ENCODE peak calls at places on chromosome 5, in five cellular contexts. A is HCT116, U is GM12878, W is K562, R is HL-60. E is an unnamed sample.

GRCh38 chr5:94793816-94794198 is 175.3 kb downstream of the SLF1 start:
- DNase-seq in W (no peak), A (no peak), U (no peak), R (no peak), E (no peak)

GRCh38 chr5:80105698-80106439 is 70.7 kb downstream of the THBS4 start:
- DNase-seq in W (no peak), A (no peak), R (no peak), U (no peak), E (no peak)

GRCh38 chr5:148384389-148384756 is 615 bp downstream of the FBXO38 start:
- DNase-seq in R (no peak), W (peak), A (no peak), U (no peak), E (peak)

GRCh38 chr5:59596586-59597348 is 296.8 kb downstream of the PDE4D start:
- DNase-seq in R (no peak), U (no peak), W (no peak), A (no peak), E (no peak)

GRCh38 chr5:177447066-177447610 is 524 bp downstream of the PRR7 start:
- DNase-seq in R (peak), A (no peak), W (peak), U (no peak), E (peak)

GRCh38 chr5:122500245-122501086 is 188.4 kb downstream of the SNCAIP start:
- DNase-seq in A (peak), U (no peak), W (peak), R (no peak), E (peak)

GRCh38 chr5:160520609-160521391 is 99.1 kb downstream of the PTTG1 start:
- DNase-seq in A (no peak), W (no peak), U (no peak), R (no peak), E (no peak)

GRCh38 chr5:109347252-109347888 is 62.4 kb downstream of the PJA2 start:
- DNase-seq in U (no peak), W (no peak), R (no peak), A (no peak), E (no peak)

GRCh38 chr5:102800427-102800826 is 45.3 kb downstream of the PAM start:
- DNase-seq in U (no peak), W (no peak), A (no peak), R (no peak), E (no peak)

GRCh38 chr5:154303133-154303532 is 112.6 kb downstream of the GALNT10 start:
- DNase-seq in A (no peak), R (no peak), U (no peak), W (no peak), E (no peak)

GRCh38 chr5:154356256-154356655 is 89.5 kb upstream of the SAP30L start:
- DNase-seq in A (no peak), W (no peak), R (no peak), U (no peak), E (no peak)

GRCh38 chr5:111641533-111642230 is 115.3 kb downstream of the NREP start:
- DNase-seq in A (no peak), R (no peak), W (no peak), U (no peak), E (no peak)

GRCh38 chr5:170310187-170310586 is 12.6 kb upstream of the LCP2 start:
- DNase-seq in R (no peak), U (no peak), A (no peak), W (no peak), E (no peak)

GRCh38 chr5:170305646-170306025 is 8.1 kb upstream of the LCP2 start:
- DNase-seq in R (no peak), W (no peak), U (no peak), A (no peak), E (no peak)

GRCh38 chr5:170305016-170305645 is 7.6 kb upstream of the LCP2 start:
- DNase-seq in R (no peak), U (no peak), W (no peak), A (no peak), E (no peak)

GRCh38 chr5:170306381-170306790 is 8.8 kb upstream of the LCP2 start:
- DNase-seq in R (no peak), W (peak), U (no peak), A (no peak), E (no peak)

GRCh38 chr5:170307575-170308465 is 10.2 kb upstream of the LCP2 start:
- DNase-seq in R (peak), U (no peak), W (peak), A (no peak), E (no peak)
- H3K27ac ChIP-seq in R (peak), U (no peak), W (peak), A (no peak), E (no peak)

GRCh38 chr5:126120939-126121338 is 302.3 kb upstream of the GRAMD2B start:
- DNase-seq in W (no peak), A (no peak), U (no peak), R (no peak), E (no peak)
- TF ChIP-seq REST in W (no peak), A (no peak), U (no peak), R (no peak), E (no peak)

DNA sequence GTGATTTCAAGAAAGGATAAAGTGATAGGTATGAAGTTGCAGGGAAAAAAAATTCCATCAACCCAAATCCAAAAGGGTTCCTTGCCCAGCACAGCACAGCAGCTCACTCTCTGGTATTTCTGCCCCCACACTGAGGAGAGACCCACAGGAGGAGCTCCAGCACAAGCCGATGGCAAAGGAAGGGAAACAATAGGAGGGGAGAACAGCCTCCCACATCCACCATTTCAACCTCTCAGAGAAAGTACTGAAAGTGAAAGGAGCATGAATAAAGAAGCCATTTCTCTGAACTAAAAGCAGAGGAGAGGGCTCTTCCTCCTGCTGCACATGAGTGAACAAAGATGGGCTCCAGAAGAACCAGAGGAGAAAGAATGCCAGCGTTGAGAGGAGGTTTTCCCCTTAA is 54.9 kb upstream of the ZSWIM6 start:
- DNase-seq in A (no peak), W (no peak), U (no peak), R (no peak), E (peak)
- TF ChIP-seq CTCF in A (no peak), W (no peak), U (peak), R (no peak), E (peak)

GRCh38 chr5:143635888-143636287 is 176.1 kb upstream of the HMHB1 start:
- DNase-seq in R (no peak), W (no peak), U (no peak), A (no peak), E (no peak)
- H3K27ac ChIP-seq in R (no peak), W (no peak), U (no peak), A (no peak), E (no peak)

DNA sequence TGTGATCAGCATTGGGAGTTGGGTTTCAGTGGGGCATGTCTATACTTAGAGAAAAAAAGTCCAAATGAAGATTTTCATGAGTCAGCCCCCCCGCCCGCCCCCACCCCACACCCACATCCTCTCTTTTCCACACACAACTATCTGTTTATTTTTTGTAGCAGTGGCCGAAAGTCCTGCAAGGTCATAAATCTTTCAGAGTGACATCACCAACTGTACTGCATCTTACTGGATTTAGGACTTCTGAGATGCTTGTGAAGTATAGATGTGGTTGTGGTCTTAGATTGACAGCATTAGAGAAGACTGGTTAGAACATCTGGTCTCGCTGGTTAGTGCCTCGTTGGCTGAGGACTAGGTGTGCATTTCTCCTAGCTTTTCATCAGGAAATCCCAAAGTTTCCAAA is 7.3 kb upstream of the ROPN1L start:
- DNase-seq in R (no peak), A (no peak), W (peak), U (no peak), E (no peak)
- TF ChIP-seq REST in R (no peak), A (no peak), W (no peak), U (no peak), E (no peak)

DNA sequence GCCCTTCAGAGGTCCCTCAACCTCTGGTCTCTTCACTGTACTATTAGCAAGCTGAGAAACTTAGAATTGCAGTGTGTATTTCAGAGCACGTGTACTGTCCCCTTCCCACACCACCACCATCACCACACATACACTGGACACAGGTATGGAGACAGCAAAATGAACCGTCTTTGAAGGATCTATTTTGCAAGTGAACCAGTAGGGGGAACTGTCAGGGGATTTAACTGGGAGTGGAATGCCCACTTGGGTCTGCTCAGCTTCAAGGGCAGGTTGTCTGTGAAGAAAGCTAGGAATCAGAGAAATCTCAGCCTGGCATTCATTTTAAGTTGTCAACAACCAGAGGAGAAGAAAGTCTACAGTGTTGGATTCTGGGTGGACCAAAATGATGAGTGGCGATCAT is 147.0 kb downstream of the DCP2 start:
- DNase-seq in R (no peak), W (peak), U (no peak), A (peak), E (peak)
- TF ChIP-seq CTCF in R (no peak), W (no peak), U (peak), A (peak), E (peak)

GRCh38 chr5:65190328-65191053 is 291.2 kb downstream of the ADAMTS6 start:
- DNase-seq in W (no peak), R (no peak), A (no peak), U (peak), E (no peak)

GRCh38 chr5:65186646-65187227 is 295.0 kb downstream of the ADAMTS6 start:
- DNase-seq in U (no peak), R (no peak), A (no peak), W (no peak), E (no peak)

GRCh38 chr5:65192326-65192725 is 289.4 kb downstream of the ADAMTS6 start:
- DNase-seq in U (no peak), R (no peak), A (no peak), W (no peak), E (no peak)

GRCh38 chr5:65194871-65195270 is 286.8 kb downstream of the ADAMTS6 start:
- DNase-seq in A (no peak), U (no peak), W (no peak), R (no peak), E (no peak)

GRCh38 chr5:65191554-65192126 is 290.1 kb downstream of the ADAMTS6 start:
- DNase-seq in R (no peak), U (no peak), A (no peak), W (no peak), E (no peak)
- H3K27ac ChIP-seq in R (no peak), U (no peak), A (no peak), W (no peak), E (no peak)

DNA sequence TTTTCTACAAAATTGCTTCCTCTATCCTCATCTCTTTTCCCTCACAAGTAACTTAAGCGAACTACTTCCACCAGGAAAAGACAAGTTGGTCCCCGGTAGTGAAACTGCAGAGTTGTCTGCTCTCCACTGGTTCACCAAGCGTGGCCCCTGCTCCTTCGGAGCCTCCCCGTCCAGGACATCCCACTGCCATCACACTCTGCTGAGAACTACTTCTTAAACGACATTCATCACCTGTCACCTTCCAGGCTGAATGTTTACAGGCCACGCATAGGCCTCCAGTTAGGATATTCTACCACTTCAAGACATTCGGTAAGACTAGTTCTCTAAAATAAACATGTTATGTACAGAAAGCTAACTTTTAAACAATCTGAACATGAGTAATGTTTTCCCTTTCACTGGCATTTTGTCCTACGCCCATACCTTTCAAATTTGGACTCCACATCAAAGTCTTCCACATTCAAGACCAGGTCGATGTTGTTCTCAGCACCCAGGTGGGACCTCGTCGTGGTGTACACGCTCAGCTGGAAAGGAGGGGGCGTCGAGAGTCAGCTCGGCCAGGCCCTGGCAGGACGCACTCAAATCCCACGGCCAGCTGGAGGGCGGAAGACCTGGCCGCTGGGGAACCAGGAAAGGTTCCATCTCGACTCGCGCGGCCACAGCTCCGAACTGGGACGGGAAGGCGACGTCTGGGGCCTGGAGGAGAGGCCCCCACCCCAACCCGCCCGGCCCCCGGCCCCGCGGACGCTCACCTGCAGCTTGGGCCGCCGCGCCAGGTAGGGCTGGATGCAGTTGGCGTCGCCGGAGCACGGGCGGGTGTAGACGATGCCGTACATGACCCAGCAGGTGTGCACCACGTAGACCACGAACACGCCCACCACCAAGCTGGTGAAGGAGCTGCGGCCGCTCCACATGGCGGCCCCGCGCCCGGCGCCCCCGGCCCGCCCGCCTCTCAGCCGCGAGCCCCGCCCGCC is 683 bp downstream of the CLPTM1L start:
- DNase-seq in W (peak), R (no peak), A (no peak), U (no peak), E (peak)
- TF ChIP-seq REST in W (no peak), R (no peak), A (no peak), U (no peak), E (no peak)

GRCh38 chr5:43007911-43008368 is 32.2 kb downstream of the ANXA2R start:
- DNase-seq in R (peak), W (peak), A (no peak), U (no peak), E (peak)
- TF ChIP-seq CTCF in R (no peak), W (peak), A (no peak), U (no peak), E (peak)

GRCh38 chr5:96567188-96567587 is 95.0 kb upstream of the CAST start:
- DNase-seq in W (no peak), A (no peak), U (no peak), R (no peak), E (no peak)
- H3K27ac ChIP-seq in W (no peak), A (no peak), U (no peak), R (no peak), E (no peak)